ENCODE peak calls at places on chromosomes 12 and 14, in seven cellular contexts. Z, N, M, W, S, L and B are unnamed samples.

GRCh38 chr14:74554742-74555362 is 57.2 kb downstream of the LTBP2 start:
- DNase-seq in S (no peak), W (no peak), L (no peak), N (no peak), Z (no peak), M (no peak), B (no peak)

GRCh38 chr12:65229441-65229840 is 49.0 kb upstream of the MSRB3 start:
- DNase-seq in N (peak; percentile 18), W (no peak), M (no peak), Z (no peak), L (no peak), S (no peak), B (no peak)

GRCh38 chr12:125395583-125396215 is 330.5 kb downstream of the AACS start:
- DNase-seq in M (no peak), N (no peak), L (no peak), W (no peak), Z (no peak), S (no peak), B (no peak)

GRCh38 chr12:121530600-121531355 is 50.0 kb downstream of the KDM2B start:
- DNase-seq in Z (peak; percentile 61), S (peak; percentile 44), L (no peak), W (no peak), N (peak; percentile 38), M (no peak), B (no peak)

GRCh38 chr14:68358978-68359861 is 433.6 kb downstream of the ZFP36L1 start:
- DNase-seq in N (no peak), W (no peak), M (no peak), L (no peak), Z (no peak), S (no peak), B (no peak)

GRCh38 chr12:2374092-2374740 is 321.4 kb downstream of the CACNA1C start:
- DNase-seq in Z (no peak), S (no peak), W (no peak), N (no peak), L (no peak), M (no peak), B (no peak)

GRCh38 chr14:71372411-71372838 is 465.2 kb downstream of the PCNX1 start:
- DNase-seq in Z (no peak), S (no peak), N (peak; percentile 50), L (no peak), W (no peak), M (no peak), B (no peak)

GRCh38 chr12:9064201-9064814 is 51.4 kb downstream of the A2M start:
- DNase-seq in N (no peak), M (peak; percentile 11), L (peak; percentile 80), S (peak; percentile 17), W (no peak), Z (peak; percentile 72), B (peak; percentile 15)

GRCh38 chr12:24172773-24173447 is 223.4 kb upstream of the SOX5 start:
- DNase-seq in L (no peak), M (peak; percentile 4), W (no peak), Z (no peak), N (no peak), S (no peak), B (no peak)

GRCh38 chr12:79373896-79374499 is 316.8 kb downstream of the PAWR start:
- DNase-seq in N (no peak), Z (no peak), W (peak; percentile 11), S (no peak), L (peak; percentile 15), M (peak; percentile 41), B (no peak)

GRCh38 chr12:51851408-51852097 is 3.0 kb upstream of the FIGNL2 start:
- DNase-seq in M (no peak), N (no peak), W (no peak), Z (no peak), S (no peak), L (peak; percentile 7), B (no peak)

GRCh38 chr14:59140441-59140840 is 48.0 kb upstream of the DAAM1 start:
- DNase-seq in N (no peak), L (no peak), M (no peak), W (no peak), S (no peak), Z (no peak), B (no peak)

GRCh38 chr12:110744176-110744575 is 1.5 kb upstream of the PPP1CC start:
- DNase-seq in L (no peak), S (no peak), W (no peak), Z (no peak), M (no peak), N (no peak), B (no peak)

GRCh38 chr12:53825246-53826081 is 73.7 kb upstream of the CISTR start:
- DNase-seq in N (no peak), L (no peak), Z (peak; percentile 39), W (no peak), S (no peak), M (peak; percentile 29), B (no peak)

GRCh38 chr12:95201056-95201670 is 16.1 kb downstream of the FGD6 start:
- DNase-seq in Z (no peak), N (no peak), S (no peak), M (no peak), L (no peak), W (no peak), B (no peak)

GRCh38 chr12:19972325-19973288 is 395.7 kb upstream of the PDE3A start:
- DNase-seq in W (no peak), L (no peak), N (no peak), Z (no peak), M (no peak), S (no peak), B (no peak)

GRCh38 chr12:43675048-43675904 is 83.3 kb downstream of the PUS7L start:
- DNase-seq in N (no peak), L (no peak), S (no peak), M (no peak), Z (no peak), W (no peak), B (no peak)

GRCh38 chr12:23055004-23055403 is 430.0 kb downstream of the ETNK1 start:
- DNase-seq in W (no peak), Z (no peak), L (peak; percentile 25), S (no peak), M (peak; percentile 26), N (no peak), B (peak; percentile 6)

GRCh38 chr12:13223176-13223806 is 26.8 kb downstream of the EMP1 start:
- DNase-seq in N (peak; percentile 69), L (peak; percentile 48), S (no peak), Z (no peak), M (no peak), W (no peak), B (no peak)

GRCh38 chr12:78293039-78293686 is 462.5 kb downstream of the NAV3 start:
- DNase-seq in W (no peak), L (no peak), S (no peak), N (no peak), M (no peak), Z (no peak), B (no peak)

GRCh38 chr12:130514149-130514551 is 176.5 kb downstream of the PIWIL1 start:
- DNase-seq in L (peak; percentile 67), Z (no peak), N (no peak), W (peak; percentile 62), M (peak; percentile 49), S (no peak), B (peak; percentile 73)

GRCh38 chr14:61192970-61193369 is 88.2 kb downstream of the TMEM30B start:
- DNase-seq in Z (no peak), L (no peak), W (no peak), M (no peak), S (no peak), N (no peak), B (no peak)

GRCh38 chr12:9662488-9662887 is 7.0 kb upstream of the CLEC2D start:
- DNase-seq in S (no peak), W (no peak), Z (no peak), M (no peak), N (no peak), L (no peak), B (no peak)